ENCODE peak calls at places on chromosomes 16 and 17, in four cellular contexts. H is A549, P is esophagus muscularis mucosa, F is neural progenitor cell. R is an unnamed sample. For H3K4me1, the result is how much of the 10 kb centered on the place peaks cover.

GRCh38 chr17:64037180-64037579 is 16.7 kb upstream of the ICAM2 start:
- DNase-seq in H (no peak), P (no peak), F (no peak), R (no peak)

GRCh38 chr16:22665048-22665797 is 148.7 kb upstream of the HS3ST2 start:
- DNase-seq in H (no peak), P (no peak), F (no peak), R (peak)

GRCh38 chr16:85615014-85615851 is 2.1 kb downstream of the GSE1 start:
- DNase-seq in H (peak), P (no peak), F (peak), R (no peak)

GRCh38 chr17:79350516-79350915 is 260.3 kb downstream of the RBFOX3 start:
- DNase-seq in H (no peak), P (no peak), F (no peak), R (no peak)

GRCh38 chr16:80708823-80709222 is 95.6 kb downstream of the CDYL2 start:
- DNase-seq in H (no peak), P (no peak), F (no peak), R (no peak)

GRCh38 chr16:3035289-3035971 is 1.3 kb downstream of the BICDL2 start:
- DNase-seq in H (no peak), P (no peak), F (no peak), R (no peak)

GRCh38 chr16:19601083-19601976 is 45.8 kb downstream of the VPS35L start:
- DNase-seq in H (peak), P (no peak), F (peak), R (no peak)

GRCh38 chr17:49696233-49696761 is 11.5 kb downstream of the SLC35B1 start:
- DNase-seq in H (no peak), P (no peak), F (no peak), R (no peak)

GRCh38 chr16:67460168-67460567 is 20.8 kb downstream of the ATP6V0D1 start:
- DNase-seq in H (no peak), P (no peak), F (no peak), R (no peak)

GRCh38 chr16:85716016-85716679 is 27.4 kb upstream of the GINS2 start:
- DNase-seq in H (no peak), P (no peak), F (no peak), R (no peak)

GRCh38 chr17:18974407-18975149 is 22.6 kb downstream of the SLC5A10 start:
- DNase-seq in H (no peak), P (no peak), F (no peak), R (no peak)

GRCh38 chr17:10046786-10047609 is 141.9 kb upstream of the RCVRN start:
- DNase-seq in H (no peak), P (no peak), F (no peak), R (no peak)

GRCh38 chr16:68411086-68411485 is 37.2 kb downstream of the SMPD3 start:
- DNase-seq in H (no peak), P (no peak), F (no peak), R (no peak)

GRCh38 chr17:40179923-40180659 is 2.8 kb downstream of the RAPGEFL1 start:
- DNase-seq in H (peak), P (no peak), F (no peak), R (no peak)

GRCh38 chr16:78606572-78606971 is 507.1 kb downstream of the WWOX start:
- DNase-seq in H (no peak), P (no peak), F (peak), R (no peak)

GRCh38 chr17:31404028-31404949 is 12.8 kb downstream of the RAB11FIP4 start:
- DNase-seq in H (no peak), P (no peak), F (no peak), R (no peak)

GRCh38 chr17:57966246-57966645 is 11.0 kb upstream of the CUEDC1 start:
- DNase-seq in H (no peak), P (peak), F (no peak), R (peak)

GRCh38 chr16:48384305-48384981 is 770 bp downstream of the SIAH1 start:
- DNase-seq in H (peak), P (no peak), F (peak), R (no peak)

GRCh38 chr17:32310927-32311568 is 30.9 kb downstream of the C17orf75 start:
- DNase-seq in H (no peak), P (no peak), F (peak), R (no peak)

GRCh38 chr17:21278304-21279197 is 6.0 kb upstream of the MAP2K3 start:
- DNase-seq in H (no peak), P (no peak), F (no peak), R (no peak)

GRCh38 chr17:81840826-81841778 is 6.3 kb upstream of the PPP1R27 start:
- DNase-seq in H (no peak), P (no peak), F (peak), R (no peak)

GRCh38 chr16:317583-317982 is 34.6 kb downstream of the PDIA2 start:
- DNase-seq in H (no peak), P (no peak), F (no peak), R (no peak)

GRCh38 chr17:16989953-16990860 is 18.3 kb upstream of the TNFRSF13B start:
- DNase-seq in H (no peak), P (no peak), F (no peak), R (no peak)

GRCh38 chr16:583815-584591 is 5.9 kb upstream of the RAB40C start:
- DNase-seq in H (no peak), P (no peak), F (no peak), R (no peak)

GRCh38 chr17:18321309-18321708 is 6.2 kb downstream of the SMCR8 start:
- DNase-seq in H (no peak), P (no peak), F (peak), R (no peak)

GRCh38 chr17:76485569-76485968 is 15.7 kb downstream of the RHBDF2 start:
- DNase-seq in H (no peak), P (no peak), F (no peak), R (no peak)

GRCh38 chr17:16464001-16464640 is 27.9 kb downstream of the LRRC75A start:
- DNase-seq in H (no peak), P (no peak), F (no peak), R (no peak)

GRCh38 chr16:23206986-23207385 is 24.4 kb downstream of the SCNN1G start:
- DNase-seq in H (no peak), P (no peak), F (no peak), R (no peak)

GRCh38 chr17:38896373-38896954 is 26.6 kb downstream of the LASP1 start:
- DNase-seq in H (no peak), P (no peak), F (peak), R (no peak)

GRCh38 chr17:27968206-27968732 is 74.2 kb upstream of the NLK start:
- DNase-seq in H (no peak), P (no peak), F (no peak), R (no peak)

GRCh38 chr16:78407191-78407590 is 307.7 kb downstream of the WWOX start:
- DNase-seq in H (no peak), P (peak), F (no peak), R (no peak)

GRCh38 chr17:29728490-29728889 is 105.8 kb upstream of the CORO6 start:
- DNase-seq in H (no peak), P (no peak), F (no peak), R (no peak)
- H3K4me1 ChIP-seq in H (under half), P (under half), F (under half), R (under half)

DNA sequence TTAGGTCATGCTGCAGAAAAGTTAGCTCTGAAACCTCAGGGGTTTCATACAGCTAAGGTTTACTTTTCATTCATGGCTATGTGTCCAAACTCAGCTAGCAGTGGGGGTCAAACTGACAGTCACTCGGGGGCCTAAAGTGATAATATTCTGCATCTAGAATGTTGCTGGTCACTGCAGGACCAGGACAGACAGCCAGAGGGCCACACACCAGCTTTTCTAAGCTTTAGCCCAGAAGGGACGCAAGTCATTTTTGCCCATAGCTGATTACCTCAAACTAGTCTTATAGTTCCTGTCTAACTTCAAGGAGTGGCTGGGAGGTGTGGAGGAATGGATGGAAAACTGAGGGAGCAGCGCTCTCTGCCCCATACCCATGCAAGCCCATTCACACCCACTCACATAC is 163.0 kb upstream of the NLRP1 start:
- DNase-seq in H (no peak), P (peak), F (no peak), R (no peak)
- TF ChIP-seq CTCF in H (no peak), P (no peak), F (peak), R (no peak)

DNA sequence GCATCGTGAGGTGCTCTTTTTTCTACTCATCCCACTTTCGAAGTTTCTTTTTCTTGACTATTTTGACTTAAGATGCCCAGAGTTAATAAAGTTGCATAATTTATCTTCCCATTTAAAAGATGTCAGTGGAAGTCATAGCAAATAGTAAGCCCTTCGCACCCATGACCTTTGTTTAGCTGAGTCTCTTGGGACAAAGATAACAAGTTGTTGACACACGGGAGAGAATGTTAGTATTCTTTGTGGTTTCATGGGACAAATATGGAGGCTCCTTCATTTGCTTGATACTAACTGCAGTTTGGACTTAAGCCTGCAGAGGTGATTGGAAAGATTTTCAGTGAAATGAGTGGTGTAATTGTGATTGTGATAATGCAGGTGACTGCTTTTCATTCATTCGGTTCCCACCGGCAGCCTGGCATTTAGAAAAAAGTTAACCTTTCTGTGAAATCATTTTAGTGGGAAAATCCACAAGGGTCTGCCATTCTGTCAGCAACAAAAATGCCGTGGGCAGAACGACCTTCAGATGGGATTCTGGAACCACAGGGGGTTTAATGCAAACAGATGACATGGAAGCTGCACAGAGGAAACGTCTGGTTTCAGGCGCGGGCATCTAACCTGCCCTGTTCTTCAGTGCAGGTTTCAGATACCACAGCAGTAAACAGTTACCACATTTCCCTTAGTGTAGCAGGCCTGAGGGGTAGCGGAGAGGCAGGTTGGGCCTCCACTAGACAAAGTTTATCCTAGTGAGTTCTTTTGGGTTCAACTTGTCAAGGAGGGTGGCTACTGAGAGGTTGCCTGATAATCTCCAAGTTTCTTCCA is 123.0 kb downstream of the RPTOR start:
- DNase-seq in H (no peak), P (no peak), F (no peak), R (no peak)
- H3K4me1 ChIP-seq in H (under half), P (under half), F (under half), R (under half)

DNA sequence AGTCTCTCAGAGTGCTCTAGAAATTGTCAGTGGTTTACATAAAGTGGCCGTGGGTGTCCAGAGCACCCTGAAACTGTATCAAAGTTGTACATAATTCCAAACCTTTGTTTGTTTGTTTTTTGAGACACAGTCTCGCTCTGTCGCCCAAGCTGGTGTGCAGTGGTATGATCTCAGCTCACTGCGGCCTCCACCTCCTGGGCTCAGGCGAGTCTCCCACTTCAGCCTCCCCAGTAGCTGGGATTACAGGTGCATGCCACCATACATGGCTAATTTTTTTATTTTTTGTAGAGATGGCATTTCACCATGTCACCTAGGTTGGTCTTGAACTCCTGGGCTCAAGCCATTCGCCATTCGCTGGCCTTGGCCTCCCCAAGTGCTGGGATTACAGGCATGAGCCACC is 24.3 kb upstream of the ADGRG1 start:
- DNase-seq in H (no peak), P (no peak), F (no peak), R (peak)
- TF ChIP-seq CTCF in H (no peak), P (no peak), F (no peak), R (no peak)

DNA sequence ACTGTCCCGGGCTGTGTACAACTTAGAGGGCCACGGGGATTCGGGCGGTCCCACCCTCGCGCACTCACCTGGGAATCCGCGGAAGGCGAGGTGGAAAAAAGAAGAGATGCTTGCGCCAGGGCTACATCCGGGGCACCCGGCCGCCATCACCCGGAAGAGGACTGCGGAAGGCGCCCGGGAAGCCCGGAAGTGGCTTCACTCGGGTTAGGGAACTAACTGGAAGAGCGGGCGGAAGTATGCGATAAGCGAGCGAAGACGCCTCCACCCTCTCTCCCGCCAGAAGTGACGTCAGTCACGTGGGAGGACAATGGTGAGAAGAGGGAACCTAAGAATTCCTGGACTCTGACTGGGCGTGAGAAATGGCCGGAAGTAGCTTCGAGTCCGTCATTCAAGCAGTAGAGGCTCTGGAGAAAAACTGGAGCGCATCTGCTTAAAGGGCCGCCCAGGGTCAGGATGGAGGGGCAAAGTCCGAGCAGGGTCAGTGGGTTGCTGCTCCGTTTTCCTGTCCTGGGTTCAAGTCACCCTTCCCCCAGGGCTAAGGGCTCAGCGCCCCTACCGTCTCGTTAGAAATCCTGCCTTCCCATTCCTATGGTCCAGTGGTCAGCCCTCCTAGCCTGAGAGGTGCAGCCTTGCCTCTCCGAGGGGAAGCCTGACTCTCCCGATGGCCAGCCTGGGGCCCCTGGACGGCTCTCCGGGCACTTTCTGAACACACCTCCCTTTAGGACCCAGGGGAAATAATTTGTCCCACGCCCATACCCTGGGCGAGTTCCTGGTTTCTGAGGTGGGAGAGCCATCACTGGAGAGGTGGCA is at the start of gene CD2BP2:
- DNase-seq in H (peak), P (peak), F (peak), R (peak)
- H3K4me1 ChIP-seq in H (half or more), P (under half), F (under half), R (half or more)

GRCh38 chr17:70110443-70110880 is 35.4 kb downstream of the KCNJ16 start:
- DNase-seq in H (no peak), P (no peak), F (no peak), R (no peak)
- TF ChIP-seq CTCF in H (no peak), P (no peak), F (no peak), R (no peak)

DNA sequence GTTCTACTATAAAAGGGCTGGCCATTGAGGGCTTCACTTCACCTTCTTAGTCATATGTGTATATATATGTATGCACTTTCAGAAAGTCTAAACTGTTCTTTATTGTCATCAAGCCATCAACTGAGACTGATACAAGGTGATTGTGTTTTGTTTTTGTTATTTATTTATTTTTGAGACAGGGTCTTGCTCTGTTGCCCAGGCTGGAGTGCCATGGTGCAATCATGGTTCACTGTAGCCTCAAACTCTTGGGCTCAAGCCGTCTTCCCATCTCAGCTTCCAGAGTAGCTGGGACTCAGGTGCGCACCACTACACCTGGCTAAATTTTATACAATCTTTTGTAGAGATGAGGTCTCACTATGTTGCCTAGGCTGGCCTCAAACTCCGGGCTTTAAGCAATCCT is 5.6 kb downstream of the ZNRF1 start:
- DNase-seq in H (no peak), P (no peak), F (no peak), R (no peak)
- H3K4me1 ChIP-seq in H (under half), P (under half), F (under half), R (under half)

GRCh38 chr17:72387969-72388368 is 267.1 kb downstream of the SOX9 start:
- DNase-seq in H (no peak), P (no peak), F (no peak), R (no peak)

GRCh38 chr17:72387487-72387886 is 266.7 kb downstream of the SOX9 start:
- DNase-seq in H (no peak), P (no peak), F (no peak), R (no peak)

GRCh38 chr17:72386619-72387237 is 265.9 kb downstream of the SOX9 start:
- DNase-seq in H (no peak), P (no peak), F (no peak), R (no peak)

GRCh38 chr17:72390675-72391501 is 270.1 kb downstream of the SOX9 start:
- DNase-seq in H (no peak), P (no peak), F (no peak), R (no peak)

DNA sequence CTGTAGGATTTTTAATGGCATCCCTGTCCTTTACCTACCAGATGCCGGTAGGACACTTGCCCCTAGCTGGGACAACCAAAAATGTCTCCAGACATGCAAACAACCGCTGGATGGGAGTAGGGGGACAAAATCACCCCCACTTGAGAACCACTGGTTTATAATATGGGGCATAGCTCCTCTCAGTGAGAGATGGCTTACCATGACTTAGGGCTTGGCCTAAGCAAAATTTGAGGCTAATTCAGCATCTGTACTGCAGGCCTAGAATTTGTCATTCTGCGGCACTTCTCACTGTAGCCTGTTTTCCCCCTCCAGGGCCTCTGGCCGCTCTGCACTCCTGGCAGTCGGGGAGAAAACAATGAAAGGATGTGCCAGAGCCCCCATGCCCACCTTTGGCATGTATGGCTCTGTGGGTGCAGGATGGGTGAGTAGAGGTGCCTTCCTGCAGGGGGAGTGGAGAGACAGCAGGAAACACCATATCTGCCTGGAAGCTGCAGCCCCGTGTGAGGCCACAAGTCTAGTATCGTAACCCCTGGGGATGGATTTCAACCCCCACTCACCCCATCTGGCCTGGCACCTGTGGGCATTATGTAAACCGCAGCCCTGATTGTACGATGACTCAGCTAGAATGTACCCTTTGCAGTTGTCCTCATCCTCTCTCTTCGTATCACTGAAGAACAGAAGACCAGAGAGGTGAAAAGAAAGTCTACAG is 268.1 kb downstream of the SOX9 start:
- DNase-seq in H (peak), P (no peak), F (no peak), R (no peak)
- TF ChIP-seq CTCF in H (peak), P (no peak), F (no peak), R (no peak)

GRCh38 chr17:59761385-59762021 is 54.0 kb downstream of the VMP1 start:
- DNase-seq in H (no peak), P (no peak), F (peak), R (no peak)

GRCh38 chr17:59762826-59763374 is 55.4 kb downstream of the VMP1 start:
- DNase-seq in H (no peak), P (no peak), F (no peak), R (no peak)

GRCh38 chr17:59757881-59758385 is 50.5 kb downstream of the VMP1 start:
- DNase-seq in H (no peak), P (no peak), F (no peak), R (no peak)

GRCh38 chr17:59762022-59762825 is 54.8 kb downstream of the VMP1 start:
- DNase-seq in H (no peak), P (no peak), F (no peak), R (no peak)

GRCh38 chr17:59760164-59760563 is 52.7 kb downstream of the VMP1 start:
- DNase-seq in H (no peak), P (no peak), F (no peak), R (no peak)
- H3K4me1 ChIP-seq in H (half or more), P (under half), F (under half), R (under half)